ENCODE peak calls at places on chromosomes 7 and 10, in six cellular contexts. F is mesothelial cell of epicardium; E is A172; J is globus pallidus; H is activated T-helper 1 cell treated with anti-CD3 and anti-CD28 coated beads, Interleukin-2, amount 50 U/mL, for 16 hours; W is activated T-cell treated with anti-CD3 and anti-CD28 coated beads for 48 hours. C is an unnamed sample.
A peak's percentile ranks its signal among the peaks of the same experiment; 100 is the strongest.

GRCh38 chr7:84195295-84196006 is 862 bp upstream of the SEMA3A start:
- DNase-seq in E (no peak), F (no peak), W (no peak), H (no peak), J (peak; percentile 13), C (no peak)

GRCh38 chr10:110679633-110680472 is 35.7 kb downstream of the RBM20 start:
- DNase-seq in E (no peak), F (no peak), W (no peak), J (no peak), H (no peak), C (no peak)

GRCh38 chr10:13056461-13057077 is 43.4 kb upstream of the OPTN start:
- DNase-seq in F (no peak), H (no peak), J (no peak), E (peak; percentile 26), W (no peak), C (no peak)

GRCh38 chr10:48213047-48213446 is 61.4 kb downstream of the FRMPD2 start:
- DNase-seq in F (no peak), E (no peak), H (no peak), W (no peak), J (peak; percentile 16), C (no peak)

GRCh38 chr7:114720725-114721124 is 201.2 kb upstream of the MDFIC start:
- DNase-seq in H (no peak), E (no peak), W (no peak), J (no peak), F (no peak), C (no peak)

GRCh38 chr10:1957057-1957456 is 219.7 kb upstream of the ADARB2 start:
- DNase-seq in H (no peak), E (no peak), W (no peak), J (no peak), F (no peak), C (no peak)

GRCh38 chr10:52777414-52777813 is 4.8 kb upstream of the MBL2 start:
- DNase-seq in H (no peak), E (no peak), F (no peak), W (no peak), J (no peak), C (no peak)

GRCh38 chr7:138992052-138992531 is 10.9 kb upstream of the KIAA1549 start:
- DNase-seq in H (no peak), J (no peak), F (no peak), W (no peak), E (no peak), C (no peak)

GRCh38 chr10:107548301-107548700 is 383.8 kb upstream of the SORCS1 start:
- DNase-seq in J (no peak), W (no peak), H (no peak), E (peak; percentile 10), F (no peak), C (no peak)

GRCh38 chr7:140494877-140495276 is 15.6 kb upstream of the MKRN1 start:
- DNase-seq in J (no peak), W (no peak), H (no peak), F (no peak), E (no peak), C (no peak)

GRCh38 chr7:5177060-5177459 is 13.0 kb upstream of the WIPI2 start:
- DNase-seq in J (peak; percentile 60), H (no peak), E (peak; percentile 95), F (no peak), W (no peak), C (no peak)

GRCh38 chr7:27933691-27934565 is 194.0 kb downstream of the TAX1BP1 start:
- DNase-seq in E (peak; percentile 83), F (no peak), J (no peak), W (no peak), H (no peak), C (no peak)

GRCh38 chr7:27110977-27111752 is 8.7 kb upstream of the HOXA2 start:
- DNase-seq in E (peak; percentile 69), H (no peak), F (no peak), W (no peak), J (no peak), C (no peak)

GRCh38 chr7:16345979-16346958 is 75.1 kb downstream of the CRPPA start:
- DNase-seq in W (no peak), H (no peak), F (no peak), E (peak; percentile 94), J (no peak), C (no peak)

GRCh38 chr7:29139796-29140195 is 6.5 kb downstream of the CPVL start:
- DNase-seq in J (no peak), F (no peak), H (no peak), W (no peak), E (peak; percentile 67), C (no peak)

GRCh38 chr7:16061011-16061410 is 360.3 kb downstream of the CRPPA start:
- DNase-seq in F (no peak), E (no peak), W (no peak), H (no peak), J (no peak), C (no peak)

GRCh38 chr10:3484306-3485187 is 300.5 kb downstream of the KLF6 start:
- DNase-seq in W (no peak), E (no peak), F (no peak), H (no peak), J (no peak), C (no peak)

GRCh38 chr10:26486304-26486703 is 48.2 kb downstream of the APBB1IP start:
- DNase-seq in H (no peak), J (no peak), F (no peak), W (no peak), E (peak; percentile 94), C (no peak)

GRCh38 chr10:90674927-90675326 is 182.9 kb downstream of the HTR7 start:
- DNase-seq in H (no peak), F (no peak), J (no peak), W (no peak), E (peak; percentile 4), C (no peak)

GRCh38 chr10:111037868-111038267 is 39.0 kb upstream of the ADRA2A start:
- DNase-seq in J (no peak), H (no peak), E (no peak), W (no peak), F (no peak), C (no peak)

GRCh38 chr10:97759157-97759980 is 12.4 kb downstream of the SFRP5 start:
- DNase-seq in F (no peak), J (peak; percentile 67), E (peak; percentile 61), W (peak; percentile 23), H (no peak), C (no peak)

GRCh38 chr7:158404031-158404761 is 183.4 kb downstream of the PTPRN2 start:
- DNase-seq in J (no peak), E (no peak), W (no peak), H (no peak), F (no peak), C (no peak)

GRCh38 chr7:48875300-48875916 is 48.9 kb upstream of the CDC14C start:
- DNase-seq in J (peak; percentile 50), E (peak; percentile 68), H (no peak), W (no peak), F (no peak), C (peak; percentile 14)

GRCh38 chr10:126247454-126247975 is 140.8 kb downstream of the ADAM12 start:
- DNase-seq in E (peak; percentile 96), W (no peak), J (no peak), H (no peak), F (no peak), C (no peak)

GRCh38 chr10:112307631-112308502 is 24.7 kb downstream of the TECTB start:
- DNase-seq in E (peak; percentile 55), F (no peak), H (no peak), W (peak; percentile 18), J (peak; percentile 31), C (no peak)

GRCh38 chr7:88262562-88262961 is 42.7 kb upstream of the SRI start:
- DNase-seq in W (no peak), E (no peak), H (no peak), F (no peak), J (no peak), C (no peak)

GRCh38 chr7:134421998-134422397 is 36.9 kb downstream of the AKR1B1 start:
- DNase-seq in W (no peak), E (peak; percentile 61), J (no peak), F (no peak), H (no peak), C (no peak)

GRCh38 chr7:5572439-5572838 is 148.8 kb upstream of the TNRC18 start:
- DNase-seq in E (no peak), W (no peak), J (no peak), F (no peak), H (no peak), C (no peak)

GRCh38 chr7:104524836-104525235 is 196.4 kb downstream of the LHFPL3 start:
- DNase-seq in H (no peak), W (no peak), E (no peak), F (no peak), J (no peak), C (no peak)

GRCh38 chr7:18653381-18654155 is 158.0 kb downstream of the HDAC9 start:
- DNase-seq in F (no peak), H (no peak), J (no peak), E (no peak), W (no peak), C (no peak)

GRCh38 chr10:79049931-79050895 is 18.6 kb upstream of the ZMIZ1 start:
- DNase-seq in J (no peak), F (no peak), H (no peak), E (peak; percentile 42), W (no peak), C (no peak)

GRCh38 chr10:15871823-15872222 is 11.5 kb upstream of the MINDY3 start:
- DNase-seq in W (no peak), H (no peak), F (no peak), J (no peak), E (no peak), C (no peak)

GRCh38 chr7:151032936-151033863 is 5.0 kb downstream of the ABCB8 start:
- DNase-seq in E (no peak), W (no peak), F (no peak), H (no peak), J (no peak), C (no peak)

GRCh38 chr7:44123190-44124003 is at the start of gene POLD2:
- DNase-seq in J (peak; percentile 96), H (peak; percentile 95), E (peak; percentile 96), F (peak; percentile 97), W (peak; percentile 99), C (peak; percentile 85)